ENCODE peak calls at places on chromosomes 13 and 19, in four cellular contexts. H, X, B and M are unnamed samples.

GRCh38 chr19:43754312-43754561 is 525 bp downstream of the SMG9 start:
- DNase-seq in H (no peak), X (no peak), B (no peak), M (no peak)

GRCh38 chr13:111505175-111505777 is 184.8 kb downstream of the TEX29 start:
- DNase-seq in H (no peak), X (no peak), B (no peak), M (no peak)

GRCh38 chr19:49469828-49470614 is 4.0 kb upstream of the FLT3LG start:
- DNase-seq in H (no peak), X (peak), B (no peak), M (no peak)

GRCh38 chr19:16070366-16070990 is 5.8 kb upstream of the TPM4 start:
- DNase-seq in H (no peak), X (peak), B (no peak), M (no peak)

GRCh38 chr13:113535381-113535781 is 44.9 kb upstream of the DCUN1D2 start:
- DNase-seq in H (no peak), X (no peak), B (no peak), M (no peak)

GRCh38 chr13:91544723-91545122 is 146.3 kb downstream of the GPC5 start:
- DNase-seq in H (no peak), X (no peak), B (no peak), M (no peak)

GRCh38 chr13:40389081-40389641 is 277.3 kb downstream of the FOXO1 start:
- DNase-seq in H (no peak), X (peak), B (no peak), M (no peak)

GRCh38 chr19:47284324-47284899 is 9.7 kb downstream of the INAFM1 start:
- DNase-seq in H (no peak), X (peak), B (no peak), M (no peak)

GRCh38 chr19:19539738-19540703 is 2.0 kb downstream of the CILP2 start:
- DNase-seq in H (no peak), X (peak), B (peak), M (peak)

GRCh38 chr19:34253711-34254551 is 423 bp upstream of the GARRE1 start:
- DNase-seq in H (peak), X (no peak), B (peak), M (peak)

GRCh38 chr13:36357692-36358091 is 11.5 kb upstream of the SPART start:
- DNase-seq in H (no peak), X (no peak), B (peak), M (no peak)

GRCh38 chr13:105925496-105925895 is 610.0 kb downstream of the EFNB2 start:
- DNase-seq in H (no peak), X (no peak), B (no peak), M (no peak)

GRCh38 chr13:96728463-96728862 is 265.8 kb downstream of the OXGR1 start:
- DNase-seq in H (no peak), X (no peak), B (no peak), M (no peak)

GRCh38 chr19:33293255-33294057 is 8.9 kb downstream of the CEBPA start:
- DNase-seq in H (no peak), X (no peak), B (no peak), M (no peak)

GRCh38 chr13:106619688-106620555 is 52.0 kb upstream of the ARGLU1 start:
- DNase-seq in H (no peak), X (peak), B (peak), M (peak)

GRCh38 chr19:9941236-9941635 is 4.9 kb upstream of the OLFM2 start:
- DNase-seq in H (no peak), X (no peak), B (no peak), M (no peak)

GRCh38 chr13:63497601-63498000 is 2082.0 kb upstream of the PCDH20 start:
- DNase-seq in H (no peak), X (no peak), B (no peak), M (no peak)

GRCh38 chr19:34120846-34121639 is 51.3 kb upstream of the LSM14A start:
- DNase-seq in H (no peak), X (peak), B (peak), M (no peak)

GRCh38 chr19:48928164-48929005 is 5.1 kb upstream of the DHDH start:
- DNase-seq in H (no peak), X (no peak), B (no peak), M (no peak)

GRCh38 chr13:75101997-75102720 is 379.8 kb downstream of the TBC1D4 start:
- DNase-seq in H (no peak), X (no peak), B (no peak), M (no peak)

GRCh38 chr13:20519887-20520286 is 5.8 kb downstream of the CRYL1 start:
- DNase-seq in H (no peak), X (no peak), B (no peak), M (no peak)

GRCh38 chr13:83905641-83906040 is 23.4 kb upstream of the SLITRK1 start:
- DNase-seq in H (no peak), X (no peak), B (no peak), M (no peak)

GRCh38 chr19:35301961-35302360 is 10.0 kb downstream of the MAG start:
- DNase-seq in H (no peak), X (no peak), B (no peak), M (no peak)

GRCh38 chr13:114062754-114063153 is 69.7 kb downstream of the RASA3 start:
- DNase-seq in H (no peak), X (no peak), B (no peak), M (no peak)

GRCh38 chr19:12884926-12885748 is 1.9 kb downstream of the KLF1 start:
- DNase-seq in H (peak), X (peak), B (peak), M (no peak)

GRCh38 chr13:110347535-110348308 is 40.6 kb downstream of the COL4A2 start:
- DNase-seq in H (no peak), X (no peak), B (no peak), M (no peak)

GRCh38 chr19:38707512-38708114 is 36.7 kb downstream of the CAPN12 start:
- DNase-seq in H (no peak), X (no peak), B (no peak), M (no peak)

GRCh38 chr13:101424381-101425155 is 8.3 kb upstream of the NALCN start:
- DNase-seq in H (no peak), X (no peak), B (no peak), M (peak)

GRCh38 chr13:23983671-23984070 is 86.4 kb upstream of the C1QTNF9B start:
- DNase-seq in H (no peak), X (no peak), B (no peak), M (no peak)

GRCh38 chr13:78022164-78022877 is 103.7 kb upstream of the EDNRB start:
- DNase-seq in H (no peak), X (peak), B (no peak), M (peak)

GRCh38 chr19:29671393-29672076 is 6.3 kb downstream of the PLEKHF1 start:
- DNase-seq in H (no peak), X (peak), B (no peak), M (no peak)

GRCh38 chr19:50646074-50646807 is 3.0 kb upstream of the C19orf81 start:
- DNase-seq in H (no peak), X (no peak), B (no peak), M (no peak)

GRCh38 chr19:343941-344624 is 513 bp downstream of the MIER2 start:
- DNase-seq in H (no peak), X (peak), B (no peak), M (no peak)